ENCODE peak calls at places on chromosomes 1 and 21, in nine cellular contexts. X is ovary; S is mammary epithelial cell; O is transverse colon; E is tibial artery; Y is small intestine; T is tibial nerve; Q is astrocyte; I is CD8-positive, alpha-beta T cell. V is an unnamed sample. For H3K36me3, the result is how much of the 10 kb centered on the place peaks cover.

GRCh38 chr1:74328851-74329250 is 93.7 kb downstream of the TNNI3K start:
- DNase-seq in Y (no peak), S (no peak), X (no peak), E (no peak), O (no peak), I (no peak), T (no peak), Q (no peak), V (no peak)

GRCh38 chr1:201192478-201192804 is 1.8 kb downstream of the IGFN1 start:
- DNase-seq in I (no peak), E (no peak), Y (no peak), Q (no peak), X (peak), S (no peak), O (no peak), T (no peak), V (no peak)

GRCh38 chr1:25063591-25064416 is 133.7 kb upstream of the RUNX3 start:
- DNase-seq in Y (no peak), O (no peak), S (no peak), Q (peak), T (no peak), X (no peak), I (no peak), E (no peak), V (no peak)

GRCh38 chr21:17679002-17679600 is 66.4 kb upstream of the BTG3 start:
- DNase-seq in X (no peak), E (no peak), S (peak), Q (peak), Y (peak), I (no peak), O (no peak), T (peak), V (no peak)

GRCh38 chr1:23362218-23362713 is 7.4 kb downstream of the ZNF436 start:
- DNase-seq in Y (no peak), S (no peak), Q (no peak), T (no peak), X (no peak), E (no peak), I (no peak), O (no peak), V (no peak)

GRCh38 chr1:224768971-224769370 is 152.9 kb downstream of the CNIH3 start:
- DNase-seq in E (no peak), Y (no peak), I (no peak), O (no peak), T (no peak), X (no peak), Q (no peak), S (no peak), V (no peak)

GRCh38 chr1:10325521-10325920 is 73.3 kb upstream of the PGD start:
- DNase-seq in E (no peak), O (no peak), X (no peak), Q (no peak), Y (no peak), T (no peak), I (no peak), S (no peak), V (no peak)

GRCh38 chr1:234724517-234725176 is 114.7 kb upstream of the IRF2BP2 start:
- DNase-seq in O (peak), S (no peak), I (peak), T (no peak), E (peak), Q (no peak), X (peak), Y (peak), V (peak)

GRCh38 chr1:113978863-113979702 is at the start of gene OLFML3:
- DNase-seq in S (peak), E (peak), Y (peak), I (peak), Q (peak), O (peak), T (peak), X (peak), V (peak)

GRCh38 chr1:233180626-233181364 is 114.7 kb downstream of the PCNX2 start:
- DNase-seq in O (no peak), E (no peak), I (no peak), T (no peak), X (no peak), Y (no peak), Q (no peak), S (no peak), V (no peak)

GRCh38 chr1:25936940-25937339 is 30.7 kb upstream of the STMN1 start:
- DNase-seq in I (no peak), T (no peak), S (no peak), X (no peak), E (no peak), Q (no peak), Y (no peak), O (no peak), V (no peak)

GRCh38 chr1:182549811-182550210 is 39.2 kb downstream of the RNASEL start:
- DNase-seq in T (no peak), S (no peak), X (no peak), Y (no peak), E (no peak), I (no peak), Q (no peak), O (no peak), V (no peak)

GRCh38 chr1:17393225-17393624 is 21.2 kb downstream of the PADI6 start:
- DNase-seq in T (no peak), Y (no peak), X (no peak), E (no peak), Q (no peak), O (no peak), S (no peak), I (no peak), V (no peak)

GRCh38 chr21:34517491-34518245 is 5.7 kb upstream of the KCNE1 start:
- DNase-seq in E (no peak), T (no peak), S (no peak), X (no peak), I (no peak), Q (no peak), O (no peak), Y (peak), V (no peak)

GRCh38 chr1:20483833-20484525 is 2.0 kb downstream of the CAMK2N1 start:
- DNase-seq in X (peak), E (no peak), O (peak), T (no peak), Y (peak), S (peak), I (no peak), Q (peak), V (no peak)

GRCh38 chr1:70333245-70333644 is 21.3 kb downstream of the ANKRD13C start:
- DNase-seq in X (no peak), Y (no peak), S (no peak), E (no peak), I (no peak), T (no peak), Q (no peak), O (no peak), V (no peak)

GRCh38 chr1:200891774-200892157 is 2.9 kb upstream of the INAVA start:
- DNase-seq in S (no peak), T (no peak), I (no peak), Y (peak), O (peak), X (no peak), E (no peak), Q (no peak), V (no peak)

GRCh38 chr1:183306317-183307042 is 111.7 kb downstream of the NMNAT2 start:
- DNase-seq in E (no peak), I (no peak), S (no peak), O (no peak), X (no peak), Q (no peak), Y (peak), T (no peak), V (no peak)

GRCh38 chr1:79726321-79726720 is 719.8 kb upstream of the ADGRL4 start:
- DNase-seq in S (no peak), X (no peak), I (no peak), E (no peak), Q (peak), O (no peak), Y (no peak), T (no peak), V (no peak)

GRCh38 chr1:211610779-211611556 is 32.0 kb upstream of the SLC30A1 start:
- DNase-seq in E (peak), Q (peak), I (no peak), O (no peak), T (peak), X (peak), S (no peak), Y (no peak), V (no peak)

GRCh38 chr1:240107058-240107684 is 15.5 kb downstream of the FMN2 start:
- DNase-seq in E (no peak), S (no peak), Y (no peak), O (no peak), Q (peak), X (no peak), I (no peak), T (no peak), V (no peak)

GRCh38 chr1:232017057-232017456 is 390.5 kb downstream of the DISC1 start:
- DNase-seq in T (no peak), I (no peak), S (no peak), X (no peak), Y (no peak), Q (no peak), O (no peak), E (no peak), V (no peak)

GRCh38 chr1:115469703-115470476 is 131.8 kb upstream of the NGF start:
- DNase-seq in Y (peak), Q (peak), S (peak), I (peak), X (peak), E (no peak), T (peak), O (peak), V (peak)

GRCh38 chr1:90537606-90538362 is 179.3 kb downstream of the BARHL2 start:
- DNase-seq in Y (no peak), E (no peak), S (no peak), O (no peak), I (no peak), T (no peak), Q (no peak), X (no peak), V (no peak)

GRCh38 chr1:70906790-70907189 is 140.8 kb downstream of the PTGER3 start:
- DNase-seq in Q (no peak), S (no peak), T (no peak), Y (no peak), I (no peak), O (no peak), X (no peak), E (no peak), V (no peak)

GRCh38 chr1:54545916-54546635 is 2.0 kb upstream of the ACOT11 start:
- DNase-seq in X (no peak), O (no peak), I (no peak), Q (no peak), T (no peak), Y (no peak), S (no peak), E (no peak), V (no peak)

GRCh38 chr1:54546651-54547348 is 1.2 kb upstream of the ACOT11 start:
- DNase-seq in Y (no peak), T (no peak), S (no peak), X (no peak), Q (no peak), I (no peak), E (no peak), O (no peak), V (no peak)

GRCh38 chr1:54547601-54548388 is at the start of gene ACOT11:
- DNase-seq in X (peak), Q (peak), T (peak), I (no peak), E (peak), Y (no peak), O (peak), S (no peak), V (peak)

GRCh38 chr1:54549181-54549924 is 1.3 kb downstream of the ACOT11 start:
- DNase-seq in O (no peak), E (no peak), Q (no peak), I (no peak), T (no peak), Y (no peak), S (no peak), X (no peak), V (peak)

DNA sequence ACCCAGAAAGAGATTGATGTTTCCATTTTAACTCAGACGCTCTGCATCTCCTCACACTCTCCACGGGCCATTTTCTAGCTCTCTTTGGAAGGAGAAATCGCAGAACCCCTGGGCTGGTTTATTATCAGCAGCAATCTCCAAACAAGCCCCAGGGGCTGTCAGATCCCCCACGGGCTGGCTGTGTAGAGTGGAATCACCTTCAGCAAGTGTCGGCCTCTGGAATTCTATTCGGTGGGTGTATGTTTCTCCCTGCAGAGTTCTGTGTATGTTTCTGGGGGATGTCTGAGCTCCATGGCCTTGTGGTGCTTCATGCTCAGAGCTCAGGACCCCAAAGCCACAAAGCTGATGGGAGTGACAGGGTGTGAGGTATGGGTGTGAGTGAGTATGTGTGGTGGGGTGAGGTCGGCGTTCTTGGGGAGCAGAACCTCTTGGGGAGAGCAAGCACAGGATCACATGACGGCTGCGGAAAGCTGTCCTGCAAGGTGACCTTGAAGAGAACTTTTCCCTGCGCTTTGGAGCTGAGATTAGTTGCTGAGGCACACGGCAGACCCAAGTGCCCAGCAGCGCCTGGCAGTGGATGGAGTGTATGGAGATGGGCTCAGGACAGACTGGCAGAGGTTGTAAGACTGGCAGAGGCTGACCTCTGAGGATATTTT is 489 bp downstream of the ACOT11 start:
- DNase-seq in O (no peak), S (no peak), Y (no peak), T (no peak), X (peak), Q (no peak), E (no peak), I (no peak), V (peak)
- H3K27ac ChIP-seq in O (peak), S (no peak), Y (no peak), T (peak), X (peak), Q (no peak), E (peak), I (no peak), V (peak)

DNA sequence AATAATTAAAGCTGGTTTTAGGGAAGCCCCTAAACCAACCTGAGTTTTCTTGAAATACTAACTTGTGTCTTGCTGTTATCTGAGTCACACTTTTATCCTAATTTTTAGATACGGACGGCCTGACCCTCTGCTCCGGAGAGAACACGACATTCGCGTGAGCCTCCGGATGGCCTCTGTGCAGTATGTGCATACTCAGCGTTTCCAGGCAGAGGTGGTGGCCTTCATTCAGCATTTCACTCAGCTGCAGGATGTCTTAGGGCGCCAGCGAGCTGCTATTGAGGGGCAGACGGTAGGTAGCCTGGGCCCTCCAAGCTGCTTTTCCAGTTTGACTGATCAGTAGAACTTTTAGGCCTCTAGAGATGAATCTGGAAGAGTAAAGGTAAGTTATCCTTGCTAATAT is 63.6 kb downstream of the VPS13D start:
- DNase-seq in E (no peak), X (no peak), Q (no peak), O (no peak), Y (no peak), T (no peak), S (no peak), I (no peak), V (no peak)
- H3K36me3 ChIP-seq in E (half or more), X (under half), Q (under half), O (under half), Y (under half), T (half or more), S (under half), I (under half), V (under half)

DNA sequence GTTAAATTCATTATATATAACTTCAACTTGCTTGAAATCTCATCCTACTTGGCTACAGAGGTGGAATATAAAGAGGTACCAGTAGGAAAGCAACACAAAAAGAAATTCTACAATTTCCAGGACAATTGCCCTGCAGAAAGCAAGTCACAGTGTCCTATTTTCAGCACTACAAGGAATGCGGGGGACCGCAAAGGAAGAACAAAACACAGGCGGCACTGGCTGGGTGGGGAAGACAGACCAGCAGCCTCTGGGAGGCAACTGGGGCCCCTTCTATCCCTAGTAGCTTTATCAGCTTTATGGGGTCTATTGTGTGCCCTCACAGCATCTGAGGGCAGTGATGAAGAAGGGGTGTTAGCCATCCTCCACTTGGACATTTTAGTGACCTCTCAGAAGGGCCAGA is 30.5 kb downstream of the SLC9A1 start:
- DNase-seq in I (no peak), E (no peak), X (no peak), Y (no peak), T (no peak), S (no peak), Q (no peak), O (no peak), V (no peak)
- H3K27ac ChIP-seq in I (no peak), E (peak), X (no peak), Y (no peak), T (no peak), S (no peak), Q (no peak), O (peak), V (no peak)

DNA sequence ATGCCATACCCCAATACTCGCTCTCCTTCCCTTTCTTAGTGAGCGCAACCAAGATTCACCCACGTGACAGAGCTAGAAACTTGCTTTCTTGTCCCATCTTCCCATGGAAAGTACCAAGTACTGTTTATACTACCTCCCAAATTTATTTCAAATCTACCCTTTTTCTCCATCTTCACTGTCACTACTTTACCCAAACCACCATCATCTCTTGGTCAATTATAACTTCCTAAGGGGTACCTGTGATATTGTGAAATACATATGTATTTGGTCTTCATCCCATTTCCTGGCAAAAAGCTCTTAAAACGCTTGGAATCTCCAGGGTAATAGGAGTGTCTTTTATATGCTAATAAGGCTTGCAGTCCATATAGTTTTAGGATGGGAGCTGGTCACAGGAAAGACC is 8.2 kb downstream of the DRAM2 start:
- DNase-seq in X (no peak), E (no peak), S (no peak), I (no peak), O (no peak), T (no peak), Q (no peak), Y (no peak), V (no peak)
- H3K36me3 ChIP-seq in X (under half), E (under half), S (under half), I (under half), O (under half), T (half or more), Q (under half), Y (under half), V (under half)

DNA sequence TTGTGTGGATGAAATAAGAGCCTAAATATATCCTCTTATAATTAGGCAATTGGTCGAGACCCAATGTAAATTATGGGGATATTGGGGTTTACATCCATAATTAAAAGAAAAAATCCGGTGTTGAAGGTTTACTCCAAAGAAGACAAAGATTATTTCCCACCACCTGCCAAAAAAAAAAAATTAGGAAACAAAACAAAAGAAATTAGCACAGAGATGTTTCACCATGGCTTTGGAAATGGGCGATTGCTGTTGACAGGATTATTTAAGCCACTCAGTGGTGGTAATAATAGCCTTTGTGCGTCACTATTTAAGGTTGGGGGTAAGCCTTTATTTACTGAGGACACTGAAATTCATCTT is 585 bp upstream of the GLRX2 start:
- DNase-seq in T (no peak), I (no peak), S (no peak), X (no peak), Q (no peak), O (no peak), E (no peak), Y (peak), V (no peak)
- H3K27ac ChIP-seq in T (peak), I (no peak), S (peak), X (peak), Q (peak), O (peak), E (peak), Y (no peak), V (peak)

GRCh38 chr21:44899768-44900558 is 20.7 kb downstream of the ITGB2 start:
- DNase-seq in T (no peak), X (no peak), S (no peak), O (no peak), E (no peak), Q (no peak), I (no peak), Y (no peak), V (no peak)
- H3K36me3 ChIP-seq in T (under half), X (under half), S (under half), O (under half), E (under half), Q (under half), I (half or more), Y (under half), V (under half)

GRCh38 chr1:178571807-178572206 is 58.9 kb downstream of the TEX35 start:
- DNase-seq in X (no peak), O (no peak), I (no peak), E (no peak), Q (no peak), T (no peak), Y (no peak), S (no peak), V (no peak)
- H3K27ac ChIP-seq in X (no peak), O (no peak), I (no peak), E (no peak), Q (no peak), T (no peak), Y (no peak), S (no peak), V (no peak)

GRCh38 chr1:12309783-12310742 is 80.2 kb downstream of the VPS13D start:
- DNase-seq in X (peak), Q (peak), Y (no peak), I (no peak), S (no peak), T (no peak), E (peak), O (peak), V (no peak)
- H3K36me3 ChIP-seq in X (under half), Q (under half), Y (under half), I (under half), S (under half), T (half or more), E (half or more), O (under half), V (half or more)

GRCh38 chr21:36973986-36974850 is 7.7 kb upstream of the HLCS start:
- DNase-seq in O (no peak), E (no peak), Q (no peak), T (no peak), S (no peak), I (no peak), X (no peak), Y (no peak), V (no peak)

GRCh38 chr21:36976228-36976627 is 9.8 kb upstream of the HLCS start:
- DNase-seq in Y (no peak), Q (no peak), X (no peak), T (no peak), E (no peak), O (no peak), S (no peak), I (no peak), V (no peak)

GRCh38 chr21:36974851-36975192 is 8.4 kb upstream of the HLCS start:
- DNase-seq in Q (no peak), S (no peak), X (no peak), Y (no peak), O (no peak), I (no peak), E (no peak), T (no peak), V (no peak)

GRCh38 chr21:36980280-36981048 is 14.0 kb upstream of the HLCS start:
- DNase-seq in T (no peak), E (no peak), X (peak), I (no peak), Q (no peak), O (peak), S (no peak), Y (peak), V (no peak)

GRCh38 chr21:36976882-36977651 is 10.6 kb upstream of the HLCS start:
- DNase-seq in T (peak), S (peak), Y (no peak), O (peak), Q (peak), X (no peak), E (no peak), I (peak), V (no peak)
- H3K27ac ChIP-seq in T (peak), S (no peak), Y (no peak), O (no peak), Q (no peak), X (no peak), E (no peak), I (no peak), V (no peak)